ENCODE peak calls at places on chromosomes 1 and 21, in five cellular contexts. N is thoracic aorta, O is lower lobe of right lung, G is SJCRH30, M is fibroblast of lung. E is an unnamed sample.

GRCh38 chr1:6923955-6924890 is 139.0 kb downstream of the CAMTA1 start:
- DNase-seq in G (no peak), O (no peak), M (no peak), N (no peak), E (no peak)

GRCh38 chr1:64309468-64309867 is 106.0 kb downstream of the UBE2U start:
- DNase-seq in G (no peak), M (no peak), N (no peak), O (no peak), E (no peak)

GRCh38 chr1:42844592-42845140 is 1.7 kb upstream of the ZNF691 start:
- DNase-seq in G (no peak), M (no peak), O (no peak), N (no peak), E (no peak)

GRCh38 chr21:45423201-45423955 is 18.4 kb downstream of the COL18A1 start:
- DNase-seq in M (no peak), O (peak; percentile 35), N (no peak), G (no peak), E (no peak)

GRCh38 chr1:3029991-3030662 is 8.9 kb downstream of the ACTRT2 start:
- DNase-seq in O (no peak), G (no peak), M (no peak), N (no peak), E (no peak)

GRCh38 chr1:67677925-67678324 is 7.1 kb upstream of the GADD45A start:
- DNase-seq in G (no peak), O (no peak), N (no peak), M (no peak), E (no peak)

GRCh38 chr1:187498028-187498427 is 669.3 kb downstream of the PLA2G4A start:
- DNase-seq in G (no peak), N (no peak), O (no peak), M (no peak), E (no peak)

GRCh38 chr1:15411593-15412487 is 2.2 kb downstream of the EFHD2 start:
- DNase-seq in M (peak; percentile 53), O (peak; percentile 83), G (peak; percentile 91), N (no peak), E (no peak)

GRCh38 chr1:181812211-181812610 is 249.3 kb downstream of the ZNF648 start:
- DNase-seq in G (peak; percentile 54), N (no peak), O (no peak), M (no peak), E (no peak)

GRCh38 chr1:81801032-81801833 is 499 bp downstream of the ADGRL2 start:
- DNase-seq in G (peak; percentile 94), N (peak; percentile 38), M (peak; percentile 97), O (peak; percentile 51), E (peak; percentile 44)

GRCh38 chr1:222643937-222644648 is 26.2 kb downstream of the MIA3 start:
- DNase-seq in O (peak; percentile 98), N (peak; percentile 94), G (peak; percentile 99), M (peak; percentile 99), E (peak; percentile 88)

GRCh38 chr1:173474097-173474779 is 2.9 kb upstream of the PRDX6 start:
- DNase-seq in M (no peak), N (no peak), O (no peak), G (peak; percentile 28), E (no peak)

GRCh38 chr1:15557594-15557993 is 27.3 kb downstream of the AGMAT start:
- DNase-seq in O (no peak), G (no peak), N (no peak), M (no peak), E (no peak)

GRCh38 chr1:170967042-170967910 is 31.9 kb downstream of the MROH9 start:
- DNase-seq in O (no peak), M (peak; percentile 76), G (peak; percentile 53), N (no peak), E (peak; percentile 19)

GRCh38 chr1:216686860-216687545 is 36.2 kb downstream of the ESRRG start:
- DNase-seq in N (no peak), M (peak; percentile 34), O (no peak), G (no peak), E (no peak)

GRCh38 chr1:200238311-200238710 is 171.5 kb downstream of the ZNF281 start:
- DNase-seq in M (no peak), O (no peak), G (no peak), N (no peak), E (no peak)

GRCh38 chr1:223216074-223216473 is 73.0 kb upstream of the TLR5 start:
- DNase-seq in N (no peak), O (no peak), G (no peak), M (no peak), E (no peak)

GRCh38 chr1:22971161-22972062 is 1.3 kb downstream of the LACTBL1 start:
- DNase-seq in O (no peak), N (no peak), G (peak; percentile 53), M (peak; percentile 15), E (no peak)

GRCh38 chr1:75616436-75617433 is 5.8 kb upstream of the SLC44A5 start:
- DNase-seq in M (peak; percentile 27), G (peak; percentile 36), N (no peak), O (no peak), E (no peak)

GRCh38 chr1:10897321-10897980 is 101.0 kb upstream of the CASZ1 start:
- DNase-seq in M (no peak), O (peak; percentile 32), G (no peak), N (no peak), E (no peak)

GRCh38 chr21:33123396-33124120 is 53.6 kb downstream of the OLIG1 start:
- DNase-seq in O (no peak), N (no peak), G (no peak), M (no peak), E (no peak)

GRCh38 chr1:94899756-94900155 is 27.2 kb downstream of the CNN3 start:
- DNase-seq in O (no peak), N (no peak), M (peak; percentile 21), G (no peak), E (no peak)

GRCh38 chr1:228487336-228488106 is at the start of gene RNF187:
- DNase-seq in M (no peak), O (peak; percentile 93), G (peak; percentile 46), N (peak; percentile 38), E (no peak)

GRCh38 chr1:28675921-28676257 is 7.3 kb downstream of the GMEB1 start:
- DNase-seq in M (no peak), G (no peak), O (no peak), N (no peak), E (no peak)

GRCh38 chr1:241423541-241424479 is 66.8 kb upstream of the RGS7 start:
- DNase-seq in G (no peak), N (no peak), M (peak; percentile 62), O (no peak), E (peak; percentile 51)

GRCh38 chr1:54887665-54888071 is 673 bp upstream of the DHCR24 start:
- DNase-seq in G (no peak), O (peak; percentile 71), M (no peak), N (no peak), E (no peak)

DNA sequence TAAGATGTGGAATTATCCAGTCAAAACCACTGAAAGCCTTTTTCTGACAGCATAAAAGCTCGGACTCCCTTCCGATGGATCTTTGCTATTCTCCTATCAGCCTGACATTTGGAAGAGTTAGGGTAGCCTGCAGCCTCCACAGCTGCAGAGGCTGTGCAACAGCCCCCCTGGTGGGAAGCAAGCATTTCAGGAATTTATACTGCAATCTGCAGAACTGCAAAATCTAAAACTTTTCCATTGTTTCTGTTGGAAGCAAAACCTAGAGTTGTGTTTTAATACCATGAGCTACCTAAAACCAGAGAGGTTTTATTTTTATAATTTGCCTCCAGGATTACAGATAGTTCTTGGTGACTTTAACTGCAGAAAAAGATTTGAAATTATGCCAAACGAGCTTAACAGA is 64.5 kb downstream of the PRDM2 start:
- DNase-seq in G (peak; percentile 47), M (no peak), O (no peak), N (no peak), E (no peak)
- H3K36me3 ChIP-seq in G (peaks cover 2% of the 10 kb centered on the region), M (no peaks in the 10 kb centered on the region), O (no peaks in the 10 kb centered on the region), N (no peaks in the 10 kb centered on the region), E (no peaks in the 10 kb centered on the region)

DNA sequence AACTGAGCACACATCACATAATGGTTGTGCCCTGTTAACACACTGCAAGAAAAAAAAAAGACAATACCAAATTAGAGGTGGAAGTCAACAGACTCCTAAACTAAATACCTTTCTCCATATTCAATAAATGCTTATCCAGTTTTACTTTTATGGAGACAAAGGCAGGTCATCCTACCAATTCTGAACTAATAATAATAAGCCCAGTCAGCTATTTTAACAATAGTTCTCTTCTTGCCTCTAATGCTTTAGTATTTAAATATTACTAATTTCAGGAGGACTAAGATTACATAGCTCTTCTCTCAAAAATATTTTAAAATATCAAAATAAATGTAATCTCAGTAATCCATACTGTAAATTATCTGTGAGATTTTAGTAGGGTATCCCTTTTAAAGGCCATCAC is 10.5 kb downstream of the COPA start:
- DNase-seq in G (no peak), N (no peak), O (no peak), M (no peak), E (no peak)
- H3K36me3 ChIP-seq in G (peaks cover 74% of the 10 kb centered on the region), N (peaks cover 65% of the 10 kb centered on the region), O (peaks cover 100% of the 10 kb centered on the region), M (peaks cover 16% of the 10 kb centered on the region), E (peaks cover 26% of the 10 kb centered on the region)

DNA sequence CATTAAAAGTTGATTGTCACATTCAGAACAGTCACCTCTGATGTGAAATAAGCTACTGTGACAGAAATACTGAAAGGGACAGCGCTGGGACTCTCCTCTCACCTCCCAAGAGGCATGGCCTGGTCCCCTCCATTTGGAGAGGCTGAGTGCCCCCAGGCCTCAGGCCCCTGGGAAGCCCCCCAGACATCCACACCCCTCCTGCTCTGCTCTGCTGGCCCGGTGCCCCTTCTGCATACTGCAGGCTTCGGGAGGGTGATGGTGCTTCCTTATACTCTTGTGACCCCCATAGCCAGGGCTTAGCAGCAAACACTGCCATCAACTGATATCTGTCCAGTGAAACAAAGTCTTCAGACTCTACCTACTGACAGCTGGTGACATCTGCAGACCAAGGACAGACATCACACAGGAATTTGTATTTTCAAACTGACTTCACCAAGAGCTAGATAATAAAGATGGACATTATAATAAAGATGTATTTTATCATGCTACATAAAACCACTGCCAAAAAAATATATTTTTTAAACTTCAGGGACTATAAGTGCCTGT is 36.9 kb downstream of the C2CD2 start:
- DNase-seq in N (no peak), G (no peak), O (no peak), M (no peak), E (no peak)
- H3K36me3 ChIP-seq in N (peaks cover 58% of the 10 kb centered on the region), G (peaks cover 2% of the 10 kb centered on the region), O (peaks cover 64% of the 10 kb centered on the region), M (peaks cover 4% of the 10 kb centered on the region), E (peaks cover 24% of the 10 kb centered on the region)

GRCh38 chr1:207787776-207788175 is 35.9 kb downstream of the CD46 start:
- DNase-seq in O (no peak), N (no peak), G (no peak), M (no peak), E (no peak)

GRCh38 chr1:207789792-207790787 is 38.2 kb downstream of the CD46 start:
- DNase-seq in N (no peak), O (no peak), M (no peak), G (no peak), E (no peak)

GRCh38 chr1:207793327-207793726 is 41.5 kb downstream of the CD46 start:
- DNase-seq in M (no peak), G (no peak), N (no peak), O (no peak), E (no peak)

GRCh38 chr1:207789386-207789785 is 37.5 kb downstream of the CD46 start:
- DNase-seq in N (no peak), M (no peak), O (no peak), G (no peak), E (no peak)

DNA sequence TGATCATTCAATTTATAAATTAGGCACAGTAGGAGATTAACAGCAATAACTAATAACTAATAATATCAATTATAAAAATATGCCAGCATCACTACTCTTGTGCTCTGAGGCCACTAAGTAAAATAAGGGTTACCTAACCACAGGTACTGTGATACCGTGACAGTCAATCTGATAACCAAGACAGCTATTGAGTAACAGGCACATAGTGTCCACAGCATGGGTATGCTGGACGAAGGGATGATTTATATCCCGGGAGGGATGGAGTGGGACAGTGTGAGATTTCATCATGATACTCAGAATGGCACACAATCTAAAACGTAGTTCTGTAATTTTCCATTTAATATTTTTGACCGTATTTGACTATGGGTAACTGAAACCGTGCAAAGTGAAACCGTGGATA is 39.4 kb downstream of the CD46 start:
- DNase-seq in M (no peak), G (no peak), N (no peak), O (no peak), E (no peak)
- H3K36me3 ChIP-seq in M (no peaks in the 10 kb centered on the region), G (peaks cover 18% of the 10 kb centered on the region), N (peaks cover 10% of the 10 kb centered on the region), O (peaks cover 77% of the 10 kb centered on the region), E (peaks cover 2% of the 10 kb centered on the region)

E was measured in BJ.